ENCODE peak calls at places on chromosomes 2 and 18, in six cellular contexts. R is astrocyte, V is endodermal cell, O is Panc1, Z is Peyer's patch, N is neural progenitor cell. D is an unnamed sample. For H3K4me1, the result is how much of the 10 kb centered on the place peaks cover.

GRCh38 chr18:23135679-23136325 is 517 bp downstream of the CABLES1 start:
- DNase-seq in R (no peak), V (peak), O (no peak), Z (no peak), N (peak), D (no peak)

GRCh38 chr18:27665264-27665799 is 480.2 kb upstream of the CHST9 start:
- DNase-seq in R (no peak), V (peak), O (no peak), Z (no peak), N (peak), D (no peak)

GRCh38 chr18:63848159-63848558 is 39.3 kb upstream of the SERPINB2 start:
- DNase-seq in R (peak), V (no peak), O (no peak), Z (no peak), N (peak), D (no peak)

GRCh38 chr2:95381212-95382127 is 21.0 kb upstream of the FAHD2A start:
- DNase-seq in R (no peak), V (peak), O (no peak), Z (no peak), N (no peak), D (peak)

GRCh38 chr2:240051697-240052096 is 1.6 kb downstream of the OR6B3 start:
- DNase-seq in R (no peak), V (no peak), O (no peak), Z (no peak), N (no peak), D (no peak)

GRCh38 chr18:53567935-53568574 is 656.4 kb downstream of the MBD2 start:
- DNase-seq in R (peak), V (peak), O (no peak), Z (no peak), N (peak), D (no peak)

GRCh38 chr2:196601430-196602306 is 37.8 kb upstream of the CCDC150 start:
- DNase-seq in R (peak), V (peak), O (peak), Z (no peak), N (no peak), D (no peak)

GRCh38 chr2:33104726-33105125 is 158.0 kb downstream of the LTBP1 start:
- DNase-seq in R (peak), V (no peak), O (no peak), Z (no peak), N (no peak), D (no peak)

GRCh38 chr2:65142515-65142914 is 12.6 kb upstream of the RAB1A start:
- DNase-seq in R (no peak), V (no peak), O (no peak), Z (no peak), N (no peak), D (no peak)

GRCh38 chr2:108074945-108075344 is 88.6 kb downstream of the SLC5A7 start:
- DNase-seq in R (no peak), V (peak), O (no peak), Z (no peak), N (peak), D (no peak)

GRCh38 chr2:202639233-202639632 is 4.5 kb downstream of the FAM117B start:
- DNase-seq in R (no peak), V (no peak), O (no peak), Z (no peak), N (no peak), D (no peak)

GRCh38 chr2:216426938-216427337 is 14.7 kb downstream of the SMARCAL1 start:
- DNase-seq in R (peak), V (no peak), O (no peak), Z (no peak), N (no peak), D (no peak)

GRCh38 chr2:37453024-37453423 is 108.6 kb downstream of the QPCT start:
- DNase-seq in R (no peak), V (no peak), O (no peak), Z (no peak), N (no peak), D (no peak)

GRCh38 chr2:230932556-230933511 is 7.8 kb upstream of the GPR55 start:
- DNase-seq in R (no peak), V (peak), O (no peak), Z (no peak), N (no peak), D (no peak)

GRCh38 chr2:231513746-231514224 is 16.5 kb downstream of the NMUR1 start:
- DNase-seq in R (peak), V (no peak), O (no peak), Z (no peak), N (no peak), D (no peak)

GRCh38 chr2:26251893-26252292 is 7.2 kb downstream of the HADHB start:
- DNase-seq in R (peak), V (no peak), O (no peak), Z (no peak), N (no peak), D (no peak)

GRCh38 chr2:46179037-46179621 is 118.1 kb upstream of the EPAS1 start:
- DNase-seq in R (peak), V (peak), O (no peak), Z (peak), N (no peak), D (no peak)

GRCh38 chr2:224538739-224539138 is 46.4 kb downstream of the CUL3 start:
- DNase-seq in R (no peak), V (no peak), O (no peak), Z (no peak), N (peak), D (no peak)

GRCh38 chr2:226652983-226653765 is 146.4 kb downstream of the IRS1 start:
- DNase-seq in R (peak), V (no peak), O (no peak), Z (no peak), N (no peak), D (no peak)

GRCh38 chr2:18311413-18311812 is 249.0 kb downstream of the RDH14 start:
- DNase-seq in R (peak), V (no peak), O (no peak), Z (no peak), N (no peak), D (no peak)

GRCh38 chr2:99708231-99708630 is 218.4 kb upstream of the REV1 start:
- DNase-seq in R (no peak), V (no peak), O (no peak), Z (no peak), N (no peak), D (peak)

GRCh38 chr2:189952536-189953109 is 109.9 kb downstream of the MSTN start:
- DNase-seq in R (no peak), V (no peak), O (no peak), Z (no peak), N (no peak), D (no peak)

GRCh38 chr18:76380791-76381405 is 114.1 kb downstream of the ZNF516 start:
- DNase-seq in R (no peak), V (peak), O (no peak), Z (no peak), N (peak), D (no peak)
- TF ChIP-seq CTCF in R (peak), V (peak), O (no peak), Z (no peak), N (peak), D (no peak)

DNA sequence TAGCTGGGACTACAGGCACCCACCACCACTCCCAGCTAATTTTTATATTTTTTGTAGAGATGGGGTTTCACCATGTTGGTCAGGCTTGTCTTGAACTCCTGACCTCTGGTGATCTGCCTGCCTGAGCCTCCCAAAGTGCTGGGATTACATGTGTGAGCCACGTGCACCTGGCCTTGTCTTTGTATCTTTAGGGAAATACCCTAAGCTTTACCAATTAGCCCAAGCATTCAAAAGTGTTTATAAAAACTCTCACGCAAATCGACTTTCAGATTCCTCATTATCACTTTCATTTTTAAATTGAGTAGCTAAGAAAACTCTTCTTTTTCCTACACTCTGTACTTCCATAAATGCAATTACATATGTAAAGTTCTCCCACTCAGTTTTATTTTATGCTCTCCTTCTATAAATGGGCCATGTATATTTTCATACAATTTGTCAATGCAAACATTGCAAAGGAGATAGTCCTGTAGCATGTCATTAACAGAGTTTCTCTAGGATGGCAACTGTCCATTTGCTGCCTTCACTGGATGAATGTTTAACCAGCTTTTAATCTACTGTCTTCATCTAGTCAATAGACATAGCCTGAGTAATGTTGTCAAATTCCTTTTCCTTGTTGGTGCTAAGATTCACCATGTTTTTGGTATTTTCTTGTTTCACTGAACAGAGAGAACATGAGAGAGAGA is 326.1 kb upstream of the LRATD1 start:
- DNase-seq in R (no peak), V (no peak), O (no peak), Z (no peak), N (no peak), D (no peak)
- H3K4me1 ChIP-seq in R (under half), V (under half), O (under half), Z (under half), N (under half), D (under half)

GRCh38 chr18:37383036-37383788 is 182.4 kb downstream of the CELF4 start:
- DNase-seq in R (no peak), V (peak), O (no peak), Z (no peak), N (no peak), D (no peak)
- TF ChIP-seq CTCF in R (no peak), V (peak), O (no peak), Z (no peak), N (no peak), D (no peak)

GRCh38 chr2:9228781-9229469 is 22.3 kb downstream of the ASAP2 start:
- DNase-seq in R (no peak), V (no peak), O (no peak), Z (no peak), N (no peak), D (no peak)
- H3K4me1 ChIP-seq in R (half or more), V (under half), O (half or more), Z (under half), N (under half), D (under half)

DNA sequence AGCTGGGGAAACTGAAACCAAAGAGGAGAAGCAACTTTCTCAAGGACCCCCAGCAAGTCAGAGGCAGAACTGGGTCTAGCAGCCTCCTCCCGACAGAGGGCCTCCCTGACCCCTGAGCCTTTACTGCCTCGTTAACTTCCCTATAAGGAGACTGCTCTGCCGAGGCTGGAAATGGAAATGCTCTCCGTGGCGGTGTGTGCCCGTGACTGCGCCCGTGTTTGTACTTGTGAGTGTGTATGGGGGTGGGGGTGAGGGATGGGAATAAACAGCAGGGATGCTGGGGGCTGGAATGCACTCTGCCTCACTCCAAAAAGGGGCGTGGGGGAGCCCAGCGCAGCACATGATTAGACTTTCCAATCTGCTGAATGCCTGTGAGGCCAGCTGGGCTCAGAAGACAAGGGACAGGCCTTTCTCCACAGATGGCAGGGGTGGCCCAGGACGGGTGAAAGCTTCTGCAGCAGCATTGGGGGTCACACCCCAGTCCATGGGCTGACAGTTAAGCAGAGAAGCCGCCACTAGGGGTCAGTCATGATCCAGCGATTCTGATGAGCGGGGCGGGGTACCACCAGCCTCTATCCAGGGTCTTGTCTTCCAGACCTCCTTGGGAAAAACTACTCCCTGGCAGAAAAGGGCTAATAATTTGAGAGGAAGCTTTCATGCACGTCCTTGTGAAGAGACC is 26.8 kb downstream of the MPHOSPH10 start:
- DNase-seq in R (no peak), V (peak), O (peak), Z (peak), N (peak), D (no peak)
- TF ChIP-seq CTCF in R (peak), V (peak), O (peak), Z (no peak), N (peak), D (peak)

GRCh38 chr2:212732860-212733259 is 194.3 kb upstream of the ERBB4 start:
- DNase-seq in R (no peak), V (no peak), O (no peak), Z (no peak), N (no peak), D (no peak)
- H3K4me1 ChIP-seq in R (under half), V (under half), O (under half), Z (under half), N (under half), D (under half)